ENCODE peak calls at places on chromosomes 7 and 10, in five cellular contexts. P is activated naive CD8-positive, alpha-beta T cell treated with anti-CD3 and anti-CD28 coated beads for 36 hours; Z is NCI-H1092 treated with DMSO at 0.1 percent for 48 hours; K is mesendoderm; I is naive B cell. W is an unnamed sample.

GRCh38 chr10:57338823-57339558 is 928.7 kb downstream of the IPMK start:
- DNase-seq in P (no peak), Z (peak), K (peak), I (no peak), W (peak)

GRCh38 chr10:121813857-121814256 is 114.0 kb downstream of the ATE1 start:
- DNase-seq in P (no peak), Z (no peak), K (no peak), I (no peak), W (no peak)

GRCh38 chr7:115032986-115033385 is 111.1 kb downstream of the MDFIC start:
- DNase-seq in P (no peak), Z (no peak), K (peak), I (no peak), W (no peak)

GRCh38 chr10:46050956-46051355 is 4.9 kb upstream of the MSMB start:
- DNase-seq in P (no peak), Z (no peak), K (no peak), I (no peak), W (peak)

GRCh38 chr10:3531097-3531645 is 253.8 kb downstream of the KLF6 start:
- DNase-seq in P (no peak), Z (no peak), K (no peak), I (no peak), W (no peak)

GRCh38 chr7:15508258-15508657 is 53.6 kb downstream of the AGMO start:
- DNase-seq in P (no peak), Z (no peak), K (no peak), I (no peak), W (no peak)

GRCh38 chr7:37230221-37230620 is 218.4 kb downstream of the ELMO1 start:
- DNase-seq in P (no peak), Z (no peak), K (no peak), I (no peak), W (no peak)

GRCh38 chr7:24773646-24774045 is 16.4 kb upstream of the GSDME start:
- DNase-seq in P (no peak), Z (no peak), K (no peak), I (no peak), W (no peak)

GRCh38 chr10:112988839-112989406 is 38.9 kb downstream of the TCF7L2 start:
- DNase-seq in P (no peak), Z (no peak), K (peak), I (no peak), W (no peak)

GRCh38 chr7:65980478-65981250 is 1.3 kb downstream of the GUSB start:
- DNase-seq in P (peak), Z (no peak), K (peak), I (peak), W (no peak)

GRCh38 chr10:75211007-75211735 is 575 bp downstream of the VDAC2 start:
- DNase-seq in P (peak), Z (no peak), K (peak), I (peak), W (peak)

GRCh38 chr10:48389272-48389671 is 82.8 kb downstream of the MAPK8 start:
- DNase-seq in P (no peak), Z (no peak), K (no peak), I (no peak), W (no peak)

GRCh38 chr7:96596120-96596826 is 113.4 kb downstream of the SEM1 start:
- DNase-seq in P (no peak), Z (peak), K (peak), I (no peak), W (peak)

GRCh38 chr7:66778201-66778600 is 37.7 kb downstream of the RABGEF1 start:
- DNase-seq in P (no peak), Z (no peak), K (peak), I (no peak), W (no peak)

GRCh38 chr7:128167316-128167691 is 73.8 kb upstream of the LEP start:
- DNase-seq in P (peak), Z (peak), K (peak), I (no peak), W (peak)

GRCh38 chr10:124325998-124326636 is 92.6 kb downstream of the OAT start:
- DNase-seq in P (no peak), Z (no peak), K (no peak), I (no peak), W (no peak)

GRCh38 chr7:157412021-157412443 is 75.2 kb downstream of the DNAJB6 start:
- DNase-seq in P (no peak), Z (no peak), K (no peak), I (no peak), W (no peak)

GRCh38 chr10:117174439-117175214 is 22.7 kb upstream of the KCNK18 start:
- DNase-seq in P (peak), Z (peak), K (peak), I (peak), W (peak)

W was measured in NCI-H82.